ENCODE peak calls at places on chromosomes 7 and 10, in seven cellular contexts. One of them, this sample, is unnamed.

GRCh38 chr7:117873056-117873932 is at the start of gene CTTNBP2:
- DNase-seq in CD8-positive, alpha-beta T cell: no peak
- DNase-seq in choroid plexus epithelial cell: peak
- DNase-seq in fibroblast of the aortic adventitia: peak
- DNase-seq in A549: peak
- DNase-seq in psoas muscle: peak
- DNase-seq in upper lobe of right lung: peak
- DNase-seq in this sample: no peak

GRCh38 chr10:79246606-79247275 is 100.5 kb upstream of the PPIF start:
- DNase-seq in psoas muscle: peak
- DNase-seq in CD8-positive, alpha-beta T cell: no peak
- DNase-seq in choroid plexus epithelial cell: peak
- DNase-seq in fibroblast of the aortic adventitia: peak
- DNase-seq in upper lobe of right lung: no peak
- DNase-seq in A549: no peak
- DNase-seq in this sample: no peak

GRCh38 chr10:118965096-118965495 is 64.4 kb upstream of the NANOS1 start:
- DNase-seq in psoas muscle: no peak
- DNase-seq in A549: no peak
- DNase-seq in CD8-positive, alpha-beta T cell: no peak
- DNase-seq in choroid plexus epithelial cell: no peak
- DNase-seq in fibroblast of the aortic adventitia: no peak
- DNase-seq in upper lobe of right lung: no peak
- DNase-seq in this sample: no peak

GRCh38 chr7:75905785-75906604 is 9.0 kb upstream of the POR start:
- DNase-seq in fibroblast of the aortic adventitia: peak
- DNase-seq in psoas muscle: peak
- DNase-seq in A549: peak
- DNase-seq in CD8-positive, alpha-beta T cell: no peak
- DNase-seq in choroid plexus epithelial cell: peak
- DNase-seq in upper lobe of right lung: peak
- DNase-seq in this sample: peak

GRCh38 chr10:120841522-120842189 is 9.5 kb upstream of the WDR11 start:
- DNase-seq in psoas muscle: no peak
- DNase-seq in A549: no peak
- DNase-seq in upper lobe of right lung: no peak
- DNase-seq in choroid plexus epithelial cell: no peak
- DNase-seq in CD8-positive, alpha-beta T cell: no peak
- DNase-seq in fibroblast of the aortic adventitia: no peak
- DNase-seq in this sample: no peak

GRCh38 chr10:22345301-22346086 is at the start of gene SPAG6:
- DNase-seq in psoas muscle: peak
- DNase-seq in choroid plexus epithelial cell: no peak
- DNase-seq in upper lobe of right lung: peak
- DNase-seq in A549: no peak
- DNase-seq in fibroblast of the aortic adventitia: no peak
- DNase-seq in CD8-positive, alpha-beta T cell: no peak
- DNase-seq in this sample: no peak

GRCh38 chr10:85609509-85609908 is 757.1 kb downstream of the GRID1 start:
- DNase-seq in upper lobe of right lung: no peak
- DNase-seq in CD8-positive, alpha-beta T cell: peak
- DNase-seq in choroid plexus epithelial cell: no peak
- DNase-seq in A549: no peak
- DNase-seq in fibroblast of the aortic adventitia: no peak
- DNase-seq in psoas muscle: no peak
- DNase-seq in this sample: no peak

GRCh38 chr7:6453737-6454136 is 6.0 kb upstream of the DAGLB start:
- DNase-seq in psoas muscle: no peak
- DNase-seq in upper lobe of right lung: no peak
- DNase-seq in CD8-positive, alpha-beta T cell: no peak
- DNase-seq in A549: peak
- DNase-seq in fibroblast of the aortic adventitia: peak
- DNase-seq in choroid plexus epithelial cell: peak
- DNase-seq in this sample: peak

GRCh38 chr7:76260171-76260703 is 42.2 kb upstream of the HSPB1 start:
- DNase-seq in psoas muscle: no peak
- DNase-seq in choroid plexus epithelial cell: peak
- DNase-seq in CD8-positive, alpha-beta T cell: no peak
- DNase-seq in fibroblast of the aortic adventitia: no peak
- DNase-seq in upper lobe of right lung: no peak
- DNase-seq in A549: no peak
- DNase-seq in this sample: no peak

GRCh38 chr10:123142701-123143161 is 5.2 kb upstream of the HMX2 start:
- DNase-seq in upper lobe of right lung: no peak
- DNase-seq in fibroblast of the aortic adventitia: no peak
- DNase-seq in A549: no peak
- DNase-seq in CD8-positive, alpha-beta T cell: no peak
- DNase-seq in psoas muscle: no peak
- DNase-seq in choroid plexus epithelial cell: no peak
- DNase-seq in this sample: no peak

GRCh38 chr7:137943132-137943551 is 58.7 kb downstream of the CREB3L2 start:
- DNase-seq in upper lobe of right lung: no peak
- DNase-seq in psoas muscle: peak
- DNase-seq in CD8-positive, alpha-beta T cell: no peak
- DNase-seq in A549: no peak
- DNase-seq in fibroblast of the aortic adventitia: peak
- DNase-seq in choroid plexus epithelial cell: peak
- DNase-seq in this sample: no peak

GRCh38 chr10:99595236-99595635 is 25.0 kb downstream of the SLC25A28 start:
- DNase-seq in A549: no peak
- DNase-seq in CD8-positive, alpha-beta T cell: no peak
- DNase-seq in choroid plexus epithelial cell: no peak
- DNase-seq in psoas muscle: no peak
- DNase-seq in fibroblast of the aortic adventitia: no peak
- DNase-seq in upper lobe of right lung: no peak
- DNase-seq in this sample: no peak

GRCh38 chr7:54678763-54679396 is 80.1 kb downstream of the SEC61G start:
- DNase-seq in psoas muscle: no peak
- DNase-seq in fibroblast of the aortic adventitia: no peak
- DNase-seq in A549: no peak
- DNase-seq in choroid plexus epithelial cell: no peak
- DNase-seq in CD8-positive, alpha-beta T cell: no peak
- DNase-seq in upper lobe of right lung: no peak
- DNase-seq in this sample: no peak

GRCh38 chr7:7911339-7911738 is 57.3 kb upstream of the GLCCI1 start:
- DNase-seq in upper lobe of right lung: no peak
- DNase-seq in fibroblast of the aortic adventitia: peak
- DNase-seq in A549: no peak
- DNase-seq in psoas muscle: no peak
- DNase-seq in choroid plexus epithelial cell: peak
- DNase-seq in CD8-positive, alpha-beta T cell: no peak
- DNase-seq in this sample: peak

GRCh38 chr7:18849130-18849529 is 268.3 kb downstream of the TWIST1 start:
- DNase-seq in fibroblast of the aortic adventitia: no peak
- DNase-seq in A549: no peak
- DNase-seq in choroid plexus epithelial cell: no peak
- DNase-seq in psoas muscle: no peak
- DNase-seq in upper lobe of right lung: no peak
- DNase-seq in CD8-positive, alpha-beta T cell: no peak
- DNase-seq in this sample: no peak

GRCh38 chr7:135777626-135778398 is 29.2 kb upstream of the FAM180A start:
- DNase-seq in fibroblast of the aortic adventitia: no peak
- DNase-seq in psoas muscle: no peak
- DNase-seq in A549: no peak
- DNase-seq in upper lobe of right lung: no peak
- DNase-seq in CD8-positive, alpha-beta T cell: no peak
- DNase-seq in choroid plexus epithelial cell: no peak
- DNase-seq in this sample: no peak

GRCh38 chr7:106756884-106757283 is 95.9 kb upstream of the CCDC71L start:
- DNase-seq in fibroblast of the aortic adventitia: no peak
- DNase-seq in CD8-positive, alpha-beta T cell: no peak
- DNase-seq in upper lobe of right lung: no peak
- DNase-seq in choroid plexus epithelial cell: no peak
- DNase-seq in A549: no peak
- DNase-seq in psoas muscle: no peak
- DNase-seq in this sample: no peak

GRCh38 chr10:88676283-88677060 is 12.2 kb downstream of the LIPF start:
- DNase-seq in upper lobe of right lung: no peak
- DNase-seq in fibroblast of the aortic adventitia: peak
- DNase-seq in psoas muscle: no peak
- DNase-seq in CD8-positive, alpha-beta T cell: no peak
- DNase-seq in choroid plexus epithelial cell: no peak
- DNase-seq in A549: no peak
- DNase-seq in this sample: no peak

GRCh38 chr10:114615600-114616007 is 42.5 kb downstream of the ABLIM1 start:
- DNase-seq in fibroblast of the aortic adventitia: no peak
- DNase-seq in A549: no peak
- DNase-seq in upper lobe of right lung: no peak
- DNase-seq in psoas muscle: no peak
- DNase-seq in choroid plexus epithelial cell: no peak
- DNase-seq in CD8-positive, alpha-beta T cell: no peak
- DNase-seq in this sample: no peak

GRCh38 chr7:158779061-158779992 is 50.0 kb downstream of the ESYT2 start:
- DNase-seq in CD8-positive, alpha-beta T cell: no peak
- DNase-seq in fibroblast of the aortic adventitia: no peak
- DNase-seq in psoas muscle: no peak
- DNase-seq in upper lobe of right lung: no peak
- DNase-seq in A549: no peak
- DNase-seq in choroid plexus epithelial cell: peak
- DNase-seq in this sample: no peak

GRCh38 chr7:93923291-93923690 is 1.8 kb downstream of the GNG11 start:
- DNase-seq in CD8-positive, alpha-beta T cell: no peak
- DNase-seq in fibroblast of the aortic adventitia: peak
- DNase-seq in choroid plexus epithelial cell: peak
- DNase-seq in psoas muscle: no peak
- DNase-seq in A549: no peak
- DNase-seq in upper lobe of right lung: no peak
- DNase-seq in this sample: no peak

GRCh38 chr7:158255558-158255957 is 332.1 kb downstream of the PTPRN2 start:
- DNase-seq in fibroblast of the aortic adventitia: no peak
- DNase-seq in psoas muscle: no peak
- DNase-seq in upper lobe of right lung: no peak
- DNase-seq in CD8-positive, alpha-beta T cell: no peak
- DNase-seq in choroid plexus epithelial cell: no peak
- DNase-seq in A549: no peak
- DNase-seq in this sample: no peak

GRCh38 chr7:134697487-134697886 is 50.8 kb downstream of the BPGM start:
- DNase-seq in A549: no peak
- DNase-seq in CD8-positive, alpha-beta T cell: no peak
- DNase-seq in upper lobe of right lung: no peak
- DNase-seq in psoas muscle: no peak
- DNase-seq in fibroblast of the aortic adventitia: no peak
- DNase-seq in choroid plexus epithelial cell: no peak
- DNase-seq in this sample: no peak

GRCh38 chr10:59098811-59099452 is 77.5 kb upstream of the PHYHIPL start:
- DNase-seq in fibroblast of the aortic adventitia: peak
- DNase-seq in upper lobe of right lung: no peak
- DNase-seq in psoas muscle: no peak
- DNase-seq in choroid plexus epithelial cell: peak
- DNase-seq in CD8-positive, alpha-beta T cell: no peak
- DNase-seq in A549: no peak
- DNase-seq in this sample: no peak

GRCh38 chr10:75443362-75443761 is 11.9 kb downstream of the LRMDA start:
- DNase-seq in fibroblast of the aortic adventitia: no peak
- DNase-seq in upper lobe of right lung: no peak
- DNase-seq in psoas muscle: no peak
- DNase-seq in A549: no peak
- DNase-seq in CD8-positive, alpha-beta T cell: no peak
- DNase-seq in choroid plexus epithelial cell: no peak
- DNase-seq in this sample: no peak
- TF ChIP-seq CTCF in fibroblast of the aortic adventitia: no peak
- TF ChIP-seq CTCF in upper lobe of right lung: no peak
- TF ChIP-seq CTCF in psoas muscle: no peak
- TF ChIP-seq CTCF in A549: no peak
- TF ChIP-seq CTCF in CD8-positive, alpha-beta T cell: no peak
- TF ChIP-seq CTCF in choroid plexus epithelial cell: no peak
- TF ChIP-seq CTCF in this sample: no peak

GRCh38 chr10:97590082-97590747 is 694 bp downstream of the C10orf62 start:
- DNase-seq in psoas muscle: no peak
- DNase-seq in choroid plexus epithelial cell: no peak
- DNase-seq in upper lobe of right lung: no peak
- DNase-seq in fibroblast of the aortic adventitia: no peak
- DNase-seq in A549: no peak
- DNase-seq in CD8-positive, alpha-beta T cell: no peak
- DNase-seq in this sample: no peak
- TF ChIP-seq CTCF in psoas muscle: no peak
- TF ChIP-seq CTCF in choroid plexus epithelial cell: no peak
- TF ChIP-seq CTCF in upper lobe of right lung: no peak
- TF ChIP-seq CTCF in fibroblast of the aortic adventitia: no peak
- TF ChIP-seq CTCF in A549: no peak
- TF ChIP-seq CTCF in CD8-positive, alpha-beta T cell: no peak
- TF ChIP-seq CTCF in this sample: no peak

DNA sequence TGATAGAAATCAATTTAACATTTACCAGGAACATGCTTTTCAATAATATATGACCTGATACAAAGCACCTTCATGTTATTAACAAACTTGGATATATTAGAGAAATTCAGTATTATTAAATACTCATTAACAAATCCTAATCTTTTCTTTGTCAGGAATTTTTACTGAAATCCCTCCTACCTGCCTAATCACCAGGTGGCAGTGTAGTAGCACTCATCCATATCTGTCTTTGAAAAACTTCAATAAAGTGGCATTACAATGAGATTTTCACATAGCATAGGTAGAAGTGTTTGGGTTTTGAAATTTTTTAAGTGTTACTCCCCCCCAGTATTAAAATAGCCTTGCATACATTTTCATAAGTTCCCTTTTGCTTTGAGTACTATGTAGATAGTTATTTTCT is 1246.6 kb upstream of the LRRN3 start:
- DNase-seq in A549: peak
- DNase-seq in choroid plexus epithelial cell: peak
- DNase-seq in psoas muscle: no peak
- DNase-seq in upper lobe of right lung: no peak
- DNase-seq in fibroblast of the aortic adventitia: no peak
- DNase-seq in CD8-positive, alpha-beta T cell: no peak
- DNase-seq in this sample: no peak
- TF ChIP-seq CTCF in A549: peak
- TF ChIP-seq CTCF in choroid plexus epithelial cell: peak
- TF ChIP-seq CTCF in psoas muscle: peak
- TF ChIP-seq CTCF in upper lobe of right lung: peak
- TF ChIP-seq CTCF in fibroblast of the aortic adventitia: no peak
- TF ChIP-seq CTCF in CD8-positive, alpha-beta T cell: peak
- TF ChIP-seq CTCF in this sample: peak

GRCh38 chr10:11879387-11880168 is 56.4 kb downstream of the PROSER2 start:
- DNase-seq in fibroblast of the aortic adventitia: no peak
- DNase-seq in CD8-positive, alpha-beta T cell: no peak
- DNase-seq in choroid plexus epithelial cell: no peak
- DNase-seq in A549: no peak
- DNase-seq in upper lobe of right lung: no peak
- DNase-seq in psoas muscle: no peak
- DNase-seq in this sample: no peak

GRCh38 chr10:11882646-11883375 is 59.7 kb downstream of the PROSER2 start:
- DNase-seq in CD8-positive, alpha-beta T cell: no peak
- DNase-seq in upper lobe of right lung: no peak
- DNase-seq in choroid plexus epithelial cell: no peak
- DNase-seq in fibroblast of the aortic adventitia: no peak
- DNase-seq in A549: no peak
- DNase-seq in psoas muscle: no peak
- DNase-seq in this sample: no peak

GRCh38 chr10:11880169-11881027 is 57.2 kb downstream of the PROSER2 start:
- DNase-seq in psoas muscle: no peak
- DNase-seq in CD8-positive, alpha-beta T cell: no peak
- DNase-seq in A549: no peak
- DNase-seq in fibroblast of the aortic adventitia: no peak
- DNase-seq in upper lobe of right lung: peak
- DNase-seq in choroid plexus epithelial cell: no peak
- DNase-seq in this sample: no peak

GRCh38 chr10:11881028-11881476 is 57.9 kb downstream of the PROSER2 start:
- DNase-seq in upper lobe of right lung: no peak
- DNase-seq in fibroblast of the aortic adventitia: no peak
- DNase-seq in CD8-positive, alpha-beta T cell: no peak
- DNase-seq in choroid plexus epithelial cell: no peak
- DNase-seq in A549: no peak
- DNase-seq in psoas muscle: no peak
- DNase-seq in this sample: no peak

GRCh38 chr10:11881477-11882417 is 58.6 kb downstream of the PROSER2 start:
- DNase-seq in fibroblast of the aortic adventitia: peak
- DNase-seq in choroid plexus epithelial cell: peak
- DNase-seq in upper lobe of right lung: no peak
- DNase-seq in A549: peak
- DNase-seq in CD8-positive, alpha-beta T cell: no peak
- DNase-seq in psoas muscle: no peak
- DNase-seq in this sample: no peak
- TF ChIP-seq CTCF in fibroblast of the aortic adventitia: no peak
- TF ChIP-seq CTCF in choroid plexus epithelial cell: no peak
- TF ChIP-seq CTCF in upper lobe of right lung: no peak
- TF ChIP-seq CTCF in A549: no peak
- TF ChIP-seq CTCF in CD8-positive, alpha-beta T cell: no peak
- TF ChIP-seq CTCF in psoas muscle: no peak
- TF ChIP-seq CTCF in this sample: no peak

This sample was measured in kidney epithelial cell.